ENCODE peak calls at places on chromosomes 5 and 9, in ten cellular contexts. Z is SK-N-DZ, V is T-helper 1 cell, H is Peyer's patch, Y is GM12865, T is foreskin fibroblast, F is GM19239, D is Panc1, A is germinal center, L is psoas muscle. B is an unnamed sample.

GRCh38 chr9:116897181-116897580 is 210.1 kb downstream of the TRIM32 start:
- DNase-seq in Z (no peak), V (no peak), H (no peak), Y (no peak), T (no peak), F (no peak), D (no peak), A (no peak), L (no peak), B (no peak)

GRCh38 chr5:159969966-159970365 is 39.0 kb upstream of the TTC1 start:
- DNase-seq in Z (no peak), V (no peak), H (no peak), Y (no peak), T (no peak), F (no peak), D (no peak), A (no peak), L (no peak), B (no peak)

GRCh38 chr5:67900515-67900914 is 315.0 kb upstream of the PIK3R1 start:
- DNase-seq in Z (no peak), V (no peak), H (no peak), Y (no peak), T (no peak), F (no peak), D (no peak), A (no peak), L (no peak), B (no peak)

GRCh38 chr5:42591026-42591425 is 165.6 kb upstream of the CCDC152 start:
- DNase-seq in Z (peak), V (no peak), H (no peak), Y (peak), T (peak), F (no peak), D (no peak), A (no peak), L (peak), B (peak)

GRCh38 chr9:72313507-72313906 is 51.5 kb downstream of the ZFAND5 start:
- DNase-seq in Z (no peak), V (no peak), H (no peak), Y (no peak), T (no peak), F (no peak), D (no peak), A (no peak), L (no peak), B (no peak)

GRCh38 chr5:7586499-7586898 is 190.6 kb downstream of the ADCY2 start:
- DNase-seq in Z (no peak), V (no peak), H (no peak), Y (no peak), T (no peak), F (no peak), D (no peak), A (no peak), L (no peak), B (no peak)

GRCh38 chr9:34124923-34125322 is 1.6 kb downstream of the DCAF12 start:
- DNase-seq in Z (no peak), V (no peak), H (no peak), Y (no peak), T (no peak), F (no peak), D (no peak), A (no peak), L (no peak), B (no peak)

GRCh38 chr9:92378825-92379535 is 25.4 kb downstream of the OGN start:
- DNase-seq in Z (no peak), V (no peak), H (no peak), Y (no peak), T (peak), F (no peak), D (no peak), A (no peak), L (no peak), B (no peak)

GRCh38 chr5:170986598-170986997 is 124.8 kb downstream of the RANBP17 start:
- DNase-seq in Z (peak), V (no peak), H (no peak), Y (peak), T (peak), F (no peak), D (no peak), A (no peak), L (no peak), B (no peak)

GRCh38 chr5:151298063-151298462 is 5.5 kb downstream of the SLC36A3 start:
- DNase-seq in Z (no peak), V (no peak), H (peak), Y (no peak), T (peak), F (no peak), D (peak), A (peak), L (no peak), B (no peak)

GRCh38 chr9:18472915-18473314 is 1.0 kb upstream of the ADAMTSL1 start:
- DNase-seq in Z (no peak), V (no peak), H (no peak), Y (no peak), T (no peak), F (no peak), D (no peak), A (no peak), L (no peak), B (no peak)

GRCh38 chr9:108991479-108991878 is 21.8 kb downstream of the CTNNAL1 start:
- DNase-seq in Z (no peak), V (no peak), H (no peak), Y (no peak), T (no peak), F (no peak), D (no peak), A (no peak), L (no peak), B (no peak)

GRCh38 chr5:56429110-56429561 is 196.0 kb upstream of the ANKRD55 start:
- DNase-seq in Z (no peak), V (no peak), H (no peak), Y (no peak), T (no peak), F (no peak), D (no peak), A (no peak), L (peak), B (peak)

GRCh38 chr5:172523146-172523745 is 68.9 kb upstream of the SH3PXD2B start:
- DNase-seq in Z (no peak), V (no peak), H (no peak), Y (no peak), T (no peak), F (no peak), D (no peak), A (no peak), L (no peak), B (no peak)

GRCh38 chr5:149860801-149861322 is 83.7 kb downstream of the PDE6A start:
- DNase-seq in Z (no peak), V (no peak), H (peak), Y (peak), T (no peak), F (peak), D (no peak), A (peak), L (no peak), B (no peak)

GRCh38 chr9:88258587-88258986 is 120.3 kb upstream of the SPATA31C2 start:
- DNase-seq in Z (no peak), V (no peak), H (no peak), Y (no peak), T (no peak), F (no peak), D (no peak), A (no peak), L (no peak), B (peak)

GRCh38 chr9:91949946-91950664 is at the start of gene ROR2:
- DNase-seq in Z (peak), V (peak), H (no peak), Y (peak), T (no peak), F (peak), D (no peak), A (peak), L (peak), B (peak)

GRCh38 chr5:61758711-61759110 is 426.7 kb downstream of the ZSWIM6 start:
- DNase-seq in Z (no peak), V (no peak), H (no peak), Y (no peak), T (no peak), F (no peak), D (no peak), A (no peak), L (no peak), B (no peak)

GRCh38 chr5:15993334-15993733 is 186.3 kb downstream of the MARCHF11 start:
- DNase-seq in Z (no peak), V (no peak), H (no peak), Y (no peak), T (peak), F (no peak), D (no peak), A (no peak), L (no peak), B (no peak)

B was measured in left ventricle myocardium inferior.